ENCODE peak calls at places on chromosome 22, in six cellular contexts. One of them, this sample, is unnamed.

GRCh38 chr22:50548046-50548912 is 2.6 kb downstream of the KLHDC7B start:
- DNase-seq in HepG2: no peak
- DNase-seq in GM12878: no peak
- DNase-seq in A549: no peak
- DNase-seq in endothelial cell of umbilical vein: no peak
- DNase-seq in K562: no peak
- DNase-seq in this sample: peak

GRCh38 chr22:30222321-30222720 is 24.2 kb downstream of the LIF start:
- DNase-seq in K562: no peak
- DNase-seq in endothelial cell of umbilical vein: no peak
- DNase-seq in HepG2: no peak
- DNase-seq in GM12878: no peak
- DNase-seq in A549: no peak
- DNase-seq in this sample: no peak

GRCh38 chr22:48208894-48209293 is 1446.4 kb downstream of the TBC1D22A start:
- DNase-seq in HepG2: no peak
- DNase-seq in K562: no peak
- DNase-seq in endothelial cell of umbilical vein: no peak
- DNase-seq in GM12878: no peak
- DNase-seq in A549: no peak
- DNase-seq in this sample: no peak

GRCh38 chr22:49724893-49725489 is 102.7 kb downstream of the BRD1 start:
- DNase-seq in A549: peak
- DNase-seq in endothelial cell of umbilical vein: peak
- DNase-seq in HepG2: peak
- DNase-seq in K562: peak
- DNase-seq in GM12878: no peak
- DNase-seq in this sample: peak

GRCh38 chr22:46684706-46685105 is 53.3 kb downstream of the CERK start:
- DNase-seq in HepG2: no peak
- DNase-seq in endothelial cell of umbilical vein: no peak
- DNase-seq in K562: no peak
- DNase-seq in GM12878: peak
- DNase-seq in A549: no peak
- DNase-seq in this sample: no peak

GRCh38 chr22:27113211-27114030 is 456.0 kb downstream of the MIAT start:
- DNase-seq in HepG2: peak
- DNase-seq in GM12878: no peak
- DNase-seq in A549: peak
- DNase-seq in endothelial cell of umbilical vein: peak
- DNase-seq in K562: no peak
- DNase-seq in this sample: peak

GRCh38 chr22:29734853-29735252 is 15.1 kb downstream of the CABP7 start:
- DNase-seq in GM12878: no peak
- DNase-seq in K562: no peak
- DNase-seq in endothelial cell of umbilical vein: no peak
- DNase-seq in A549: no peak
- DNase-seq in HepG2: no peak
- DNase-seq in this sample: no peak

GRCh38 chr22:30538280-30538679 is 8.3 kb downstream of the SEC14L6 start:
- DNase-seq in HepG2: no peak
- DNase-seq in K562: no peak
- DNase-seq in endothelial cell of umbilical vein: no peak
- DNase-seq in GM12878: no peak
- DNase-seq in A549: no peak
- DNase-seq in this sample: no peak

GRCh38 chr22:49377306-49377705 is 450.4 kb downstream of the BRD1 start:
- DNase-seq in A549: no peak
- DNase-seq in endothelial cell of umbilical vein: no peak
- DNase-seq in K562: no peak
- DNase-seq in HepG2: no peak
- DNase-seq in GM12878: no peak
- DNase-seq in this sample: no peak

GRCh38 chr22:28016781-28017557 is 97.9 kb upstream of the PITPNB start:
- DNase-seq in endothelial cell of umbilical vein: no peak
- DNase-seq in K562: no peak
- DNase-seq in A549: no peak
- DNase-seq in HepG2: no peak
- DNase-seq in GM12878: no peak
- DNase-seq in this sample: no peak

GRCh38 chr22:49733631-49734030 is 94.0 kb downstream of the BRD1 start:
- DNase-seq in GM12878: no peak
- DNase-seq in A549: no peak
- DNase-seq in endothelial cell of umbilical vein: no peak
- DNase-seq in HepG2: no peak
- DNase-seq in K562: no peak
- DNase-seq in this sample: no peak

GRCh38 chr22:40707154-40707553 is 27.9 kb downstream of the MCHR1 start:
- DNase-seq in HepG2: no peak
- DNase-seq in A549: no peak
- DNase-seq in endothelial cell of umbilical vein: no peak
- DNase-seq in GM12878: no peak
- DNase-seq in K562: no peak
- DNase-seq in this sample: no peak

GRCh38 chr22:47835726-47836125 is 1073.3 kb downstream of the TBC1D22A start:
- DNase-seq in GM12878: no peak
- DNase-seq in K562: no peak
- DNase-seq in endothelial cell of umbilical vein: no peak
- DNase-seq in A549: no peak
- DNase-seq in HepG2: peak
- DNase-seq in this sample: no peak

GRCh38 chr22:27433585-27434190 is 367.9 kb downstream of the MN1 start:
- DNase-seq in K562: no peak
- DNase-seq in GM12878: no peak
- DNase-seq in endothelial cell of umbilical vein: peak
- DNase-seq in HepG2: no peak
- DNase-seq in A549: no peak
- DNase-seq in this sample: no peak

GRCh38 chr22:49771266-49772065 is 56.2 kb downstream of the BRD1 start:
- DNase-seq in K562: no peak
- DNase-seq in GM12878: no peak
- DNase-seq in HepG2: no peak
- DNase-seq in A549: no peak
- DNase-seq in endothelial cell of umbilical vein: no peak
- DNase-seq in this sample: no peak

GRCh38 chr22:16603448-16603768 is 10.8 kb upstream of the CCT8L2 start:
- DNase-seq in GM12878: no peak
- DNase-seq in endothelial cell of umbilical vein: no peak
- DNase-seq in HepG2: no peak
- DNase-seq in K562: peak
- DNase-seq in A549: no peak
- DNase-seq in this sample: no peak

GRCh38 chr22:42939941-42940653 is 74.9 kb downstream of the PACSIN2 start:
- DNase-seq in K562: no peak
- DNase-seq in GM12878: no peak
- DNase-seq in endothelial cell of umbilical vein: peak
- DNase-seq in A549: peak
- DNase-seq in HepG2: peak
- DNase-seq in this sample: no peak

GRCh38 chr22:49037701-49038245 is 789.9 kb downstream of the BRD1 start:
- DNase-seq in A549: no peak
- DNase-seq in K562: no peak
- DNase-seq in GM12878: no peak
- DNase-seq in endothelial cell of umbilical vein: no peak
- DNase-seq in HepG2: no peak
- DNase-seq in this sample: no peak

GRCh38 chr22:35113341-35113740 is 47.4 kb downstream of the ISX start:
- DNase-seq in K562: no peak
- DNase-seq in endothelial cell of umbilical vein: no peak
- DNase-seq in A549: no peak
- DNase-seq in HepG2: no peak
- DNase-seq in GM12878: no peak
- DNase-seq in this sample: no peak

GRCh38 chr22:34696557-34696956 is 369.4 kb upstream of the ISX start:
- DNase-seq in A549: no peak
- DNase-seq in K562: no peak
- DNase-seq in HepG2: no peak
- DNase-seq in endothelial cell of umbilical vein: no peak
- DNase-seq in GM12878: no peak
- DNase-seq in this sample: peak

GRCh38 chr22:29149841-29150555 is 55.7 kb upstream of the EMID1 start:
- DNase-seq in K562: no peak
- DNase-seq in HepG2: peak
- DNase-seq in A549: no peak
- DNase-seq in endothelial cell of umbilical vein: no peak
- DNase-seq in GM12878: no peak
- DNase-seq in this sample: no peak

DNA sequence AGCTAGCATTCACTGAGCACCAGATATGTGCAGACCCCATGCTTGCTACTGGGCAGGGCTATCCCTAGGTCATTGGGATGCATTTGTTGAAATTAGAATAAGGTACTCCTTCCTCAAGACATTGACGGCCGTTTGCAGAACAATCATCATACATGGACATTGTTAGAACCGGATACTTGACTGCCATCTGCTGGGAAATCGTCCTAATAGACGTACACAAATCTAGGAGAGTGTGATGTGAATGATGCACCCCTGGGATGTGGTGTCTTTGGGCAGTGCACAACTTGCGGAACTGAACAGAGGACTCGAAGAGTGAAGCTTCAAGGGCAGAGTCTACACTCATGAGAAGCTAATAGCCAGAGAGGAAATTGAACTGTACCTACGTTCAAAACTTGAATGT is 35.9 kb downstream of the MYO18B start:
- DNase-seq in K562: no peak
- DNase-seq in HepG2: peak
- DNase-seq in A549: peak
- DNase-seq in endothelial cell of umbilical vein: peak
- DNase-seq in GM12878: peak
- DNase-seq in this sample: peak
- TF ChIP-seq CTCF in K562: peak
- TF ChIP-seq CTCF in HepG2: peak
- TF ChIP-seq CTCF in A549: peak
- TF ChIP-seq CTCF in endothelial cell of umbilical vein: peak
- TF ChIP-seq CTCF in GM12878: peak
- TF ChIP-seq CTCF in this sample: peak

GRCh38 chr22:23089633-23090032 is 19.3 kb downstream of the GNAZ start:
- DNase-seq in A549: no peak
- DNase-seq in HepG2: no peak
- DNase-seq in GM12878: no peak
- DNase-seq in K562: peak
- DNase-seq in endothelial cell of umbilical vein: no peak
- DNase-seq in this sample: no peak

GRCh38 chr22:23086263-23086662 is 15.9 kb downstream of the GNAZ start:
- DNase-seq in K562: no peak
- DNase-seq in A549: no peak
- DNase-seq in HepG2: no peak
- DNase-seq in endothelial cell of umbilical vein: no peak
- DNase-seq in GM12878: no peak
- DNase-seq in this sample: no peak

GRCh38 chr22:23089010-23089409 is 18.7 kb downstream of the GNAZ start:
- DNase-seq in GM12878: no peak
- DNase-seq in endothelial cell of umbilical vein: no peak
- DNase-seq in A549: no peak
- DNase-seq in K562: peak
- DNase-seq in HepG2: no peak
- DNase-seq in this sample: no peak

GRCh38 chr22:23086787-23087186 is 16.5 kb downstream of the GNAZ start:
- DNase-seq in HepG2: no peak
- DNase-seq in endothelial cell of umbilical vein: no peak
- DNase-seq in A549: no peak
- DNase-seq in K562: no peak
- DNase-seq in GM12878: no peak
- DNase-seq in this sample: no peak

DNA sequence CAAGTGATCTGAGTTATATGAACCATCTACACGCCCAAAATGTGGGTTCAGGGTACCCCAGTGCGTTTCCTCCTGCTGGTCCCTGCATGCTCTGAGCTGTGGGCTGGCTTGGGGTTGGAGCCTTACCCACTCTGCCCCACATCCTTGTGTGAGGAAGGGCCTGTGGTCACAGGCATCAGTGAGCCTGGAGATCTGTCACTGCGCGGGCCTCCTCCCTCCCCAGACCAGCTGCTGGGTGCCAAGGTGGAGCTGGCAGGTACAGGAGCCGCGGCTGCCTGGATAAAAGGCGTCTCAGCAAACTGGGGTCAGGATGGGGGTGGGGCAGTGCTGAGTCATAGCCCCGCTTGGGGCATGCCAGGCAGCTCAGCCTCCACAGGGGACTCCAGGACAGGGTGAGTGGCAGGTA is 17.9 kb downstream of the GNAZ start:
- DNase-seq in A549: no peak
- DNase-seq in HepG2: no peak
- DNase-seq in GM12878: no peak
- DNase-seq in endothelial cell of umbilical vein: no peak
- DNase-seq in K562: peak
- DNase-seq in this sample: no peak
- TF ChIP-seq MYC in A549: no peak
- TF ChIP-seq MYC in HepG2: no peak
- TF ChIP-seq MYC in GM12878: no peak
- TF ChIP-seq MYC in endothelial cell of umbilical vein: no peak
- TF ChIP-seq MYC in K562: no peak
- TF ChIP-seq MYC in this sample: no peak

GRCh38 chr22:37575490-37576003 is 4.3 kb downstream of the LGALS2 start:
- DNase-seq in GM12878: no peak
- DNase-seq in HepG2: no peak
- DNase-seq in endothelial cell of umbilical vein: no peak
- DNase-seq in A549: no peak
- DNase-seq in K562: no peak
- DNase-seq in this sample: no peak
- TF ChIP-seq POLR2A in GM12878: no peak
- TF ChIP-seq POLR2A in HepG2: no peak
- TF ChIP-seq POLR2A in endothelial cell of umbilical vein: no peak
- TF ChIP-seq POLR2A in A549: no peak
- TF ChIP-seq POLR2A in K562: no peak
- TF ChIP-seq POLR2A in this sample: no peak

GRCh38 chr22:38069372-38070249 is 12.4 kb downstream of the PICK1 start:
- DNase-seq in GM12878: no peak
- DNase-seq in HepG2: no peak
- DNase-seq in A549: no peak
- DNase-seq in endothelial cell of umbilical vein: peak
- DNase-seq in K562: peak
- DNase-seq in this sample: peak
- TF ChIP-seq CTCF in GM12878: peak
- TF ChIP-seq CTCF in HepG2: peak
- TF ChIP-seq CTCF in A549: peak
- TF ChIP-seq CTCF in endothelial cell of umbilical vein: peak
- TF ChIP-seq CTCF in K562: peak
- TF ChIP-seq CTCF in this sample: peak

GRCh38 chr22:32548039-32548438 is 73.4 kb downstream of the FBXO7 start:
- DNase-seq in K562: no peak
- DNase-seq in HepG2: no peak
- DNase-seq in A549: no peak
- DNase-seq in GM12878: no peak
- DNase-seq in endothelial cell of umbilical vein: no peak
- DNase-seq in this sample: no peak
- TF ChIP-seq MYC in K562: no peak
- TF ChIP-seq MYC in HepG2: no peak
- TF ChIP-seq MYC in A549: no peak
- TF ChIP-seq MYC in GM12878: no peak
- TF ChIP-seq MYC in endothelial cell of umbilical vein: no peak
- TF ChIP-seq MYC in this sample: no peak